ENCODE peak calls at places on chromosomes 11 and 22, in six cellular contexts. V is uterus, Z is dorsolateral prefrontal cortex, C is esophagus muscularis mucosa, F is psoas muscle, Y is tibial artery. H is an unnamed sample.

GRCh38 chr22:16131918-16132317 is 442.1 kb downstream of the POTEH start:
- DNase-seq in F (no peak), C (no peak), V (no peak), Z (no peak), Y (no peak), H (peak; percentile 53)

GRCh38 chr11:125380756-125381445 is 115.2 kb downstream of the FEZ1 start:
- DNase-seq in Y (no peak), C (no peak), V (no peak), F (no peak), Z (no peak), H (peak; percentile 16)

GRCh38 chr22:47325249-47325648 is 562.8 kb downstream of the TBC1D22A start:
- DNase-seq in F (no peak), C (peak; percentile 78), V (no peak), Z (no peak), Y (no peak), H (no peak)

GRCh38 chr22:45450931-45451651 is 37.6 kb downstream of the RIBC2 start:
- DNase-seq in Z (no peak), Y (no peak), F (peak; percentile 59), C (no peak), V (peak; percentile 65), H (no peak)

GRCh38 chr22:30226192-30226832 is 20.2 kb downstream of the LIF start:
- DNase-seq in Y (no peak), Z (no peak), C (no peak), V (no peak), F (no peak), H (no peak)

GRCh38 chr11:921921-922678 is 3.6 kb upstream of the AP2A2 start:
- DNase-seq in C (no peak), Y (no peak), F (peak; percentile 39), V (no peak), Z (no peak), H (no peak)

GRCh38 chr22:39171623-39172264 is 19.3 kb upstream of the CBX7 start:
- DNase-seq in V (no peak), Z (no peak), C (no peak), Y (peak; percentile 58), F (no peak), H (no peak)

GRCh38 chr11:64327993-64328392 is 10.1 kb downstream of the PRDX5 start:
- DNase-seq in F (no peak), C (no peak), Y (no peak), Z (no peak), V (no peak), H (no peak)

GRCh38 chr11:109040303-109040702 is 375.4 kb downstream of the DDX10 start:
- DNase-seq in V (no peak), Z (no peak), F (no peak), C (peak; percentile 7), Y (no peak), H (no peak)

GRCh38 chr22:50014655-50015401 is 2.3 kb upstream of the IL17REL start:
- DNase-seq in F (no peak), Y (no peak), Z (no peak), V (no peak), C (no peak), H (peak; percentile 75)

DNA sequence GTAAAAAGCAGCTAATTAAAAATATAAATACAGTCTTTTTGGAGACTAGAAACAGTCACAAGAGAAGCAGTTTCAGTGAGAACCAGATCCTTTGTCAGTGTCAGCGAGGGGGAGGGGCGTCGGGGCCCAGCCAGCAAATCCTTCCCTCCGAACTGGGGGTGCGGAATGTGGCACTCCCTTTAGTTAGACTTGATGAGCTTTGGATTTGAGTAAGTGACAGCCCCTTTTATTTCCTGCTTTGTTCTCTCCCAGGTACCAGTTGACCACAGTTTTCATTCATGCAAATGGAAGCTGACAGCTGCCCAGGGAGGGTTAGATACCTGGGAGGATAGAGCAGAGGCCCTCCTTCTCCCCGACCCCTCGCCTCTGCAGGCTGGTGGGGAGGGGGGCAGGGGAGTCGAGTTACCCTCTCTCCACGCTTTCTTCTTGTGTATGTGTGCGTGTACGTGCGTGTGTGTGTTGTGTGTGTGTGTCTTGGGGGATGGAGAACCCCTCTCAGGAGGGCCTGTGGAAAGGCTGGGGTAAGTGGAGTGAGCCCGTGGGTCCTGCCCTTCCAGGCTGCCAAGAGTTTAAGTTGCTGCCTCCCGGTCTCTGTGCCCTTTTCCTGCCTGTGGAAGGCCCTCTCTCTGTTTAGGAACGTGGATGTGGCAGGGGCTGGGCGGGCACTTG is 38.3 kb downstream of the PTPRJ start:
- DNase-seq in C (no peak), V (no peak), Z (no peak), Y (no peak), F (no peak), H (no peak)
- H3K27ac ChIP-seq in C (no peak overlapping the region), V (no peak overlapping the region), Z (peak overlapping the region; percentile 82), Y (no peak overlapping the region), F (no peak overlapping the region), H (no peak overlapping the region)

GRCh38 chr11:24198458-24198857 is 298.4 kb upstream of the LUZP2 start:
- DNase-seq in Y (no peak), C (no peak), Z (no peak), F (no peak), V (no peak), H (no peak)
- H3K4me3 ChIP-seq in Y (no peak overlapping the region), C (no peak overlapping the region), Z (no peak overlapping the region), F (no peak overlapping the region), V (no peak overlapping the region), H (no peak overlapping the region)

GRCh38 chr22:41562461-41562860 is 1.7 kb downstream of the CSDC2 start:
- DNase-seq in V (no peak), F (no peak), C (no peak), Y (no peak), Z (no peak), H (no peak)
- H3K27ac ChIP-seq in V (peak overlapping the region; percentile 96), F (no peak overlapping the region), C (peak overlapping the region; percentile 74), Y (peak overlapping the region; percentile 91), Z (no peak overlapping the region), H (peak overlapping the region; percentile 76)

DNA sequence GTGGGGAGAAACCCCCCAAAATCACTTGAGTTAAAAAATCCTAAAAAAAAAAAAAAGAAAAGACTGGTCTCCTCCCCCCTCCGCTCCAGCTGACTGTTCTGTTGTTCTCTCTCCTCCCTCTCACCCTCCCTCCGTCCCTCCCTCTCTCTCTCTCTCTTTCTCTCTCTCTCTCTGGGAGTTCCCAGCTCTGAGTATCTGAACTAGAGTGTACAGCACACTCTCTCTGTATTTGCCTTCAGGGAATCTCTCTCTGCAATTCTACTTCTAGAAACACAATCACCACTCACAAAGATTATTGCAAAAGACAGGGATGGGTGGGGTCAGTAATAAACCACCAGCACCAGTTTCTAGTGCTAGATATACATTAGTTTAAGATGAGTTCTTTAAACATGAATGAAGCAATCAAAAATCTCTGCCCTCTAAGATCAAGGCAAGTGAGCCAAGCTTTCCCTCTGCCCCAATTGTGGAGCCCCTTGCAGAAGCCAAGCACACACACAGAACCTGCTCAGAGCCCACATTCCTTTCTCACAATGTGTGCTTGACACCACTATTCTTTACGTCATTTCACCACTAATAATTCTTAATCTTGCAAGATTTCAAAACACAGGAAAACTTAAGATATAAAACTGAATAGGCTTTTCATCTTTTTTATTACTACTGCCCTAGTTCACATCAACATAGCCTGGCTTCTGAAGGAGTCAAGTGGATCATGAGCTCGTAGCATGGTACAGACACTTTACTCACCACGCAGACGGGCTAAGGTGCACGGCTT is 133.5 kb downstream of the RBFOX2 start:
- DNase-seq in Y (peak; percentile 77), Z (no peak), F (no peak), C (no peak), V (peak; percentile 43), H (no peak)
- H3K4me3 ChIP-seq in Y (peak overlapping the region; percentile 53), Z (peak overlapping the region; percentile 38), F (peak overlapping the region; percentile 65), C (peak overlapping the region; percentile 55), V (peak overlapping the region; percentile 30), H (peak overlapping the region; percentile 37)

DNA sequence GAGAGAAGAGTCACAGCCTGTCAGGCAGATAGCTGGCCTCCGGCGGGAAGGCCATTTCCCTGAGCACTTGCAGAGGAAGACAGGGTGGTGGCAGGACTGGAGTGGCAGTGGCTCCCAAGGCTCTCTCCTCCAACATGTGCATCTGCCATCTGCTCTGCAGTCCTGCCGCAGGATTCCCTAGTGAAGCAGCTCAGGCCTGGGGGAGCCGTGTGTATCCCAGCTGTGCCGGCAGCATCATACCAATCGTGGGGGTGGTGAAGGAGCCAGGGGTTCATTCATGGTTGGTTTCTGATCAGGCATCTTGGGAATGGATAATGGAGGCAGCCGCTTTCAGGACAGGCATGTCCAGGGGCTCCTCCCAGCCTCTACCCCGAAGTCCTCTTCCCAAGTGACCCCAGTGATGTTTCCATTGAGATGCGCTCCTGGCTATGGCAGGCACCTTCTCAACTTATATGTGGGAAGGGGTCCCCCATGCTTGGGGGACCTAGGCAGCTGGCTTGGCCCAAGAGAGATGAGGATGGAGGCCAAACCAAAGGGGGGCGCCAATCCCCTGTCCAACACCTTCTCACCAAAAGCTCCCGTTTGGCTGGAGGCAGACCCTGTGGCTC is 6.1 kb downstream of the TAGLN start:
- DNase-seq in Y (no peak), V (no peak), C (no peak), F (no peak), Z (no peak), H (no peak)
- H3K27ac ChIP-seq in Y (peak overlapping the region; percentile 97), V (peak overlapping the region; percentile 98), C (peak overlapping the region; percentile 96), F (no peak overlapping the region), Z (peak overlapping the region; percentile 69), H (peak overlapping the region; percentile 31)